ENCODE peak calls at places on chromosomes 16 and 17, in six cellular contexts. T, M, Q, K, V and I are unnamed samples.

GRCh38 chr16:67398546-67399217 is 5.4 kb upstream of the TPPP3 start:
- DNase-seq in K (no peak), Q (no peak), T (no peak), V (no peak), M (no peak), I (no peak)

GRCh38 chr17:19727466-19728113 is 11.2 kb upstream of the SLC47A2 start:
- DNase-seq in V (peak), M (peak), T (peak), K (peak), Q (peak), I (no peak)

GRCh38 chr16:997440-998051 is 16.0 kb downstream of the SOX8 start:
- DNase-seq in Q (peak), V (peak), K (peak), M (no peak), T (no peak), I (no peak)

GRCh38 chr17:81508639-81509047 is 4.0 kb downstream of the ACTG1 start:
- DNase-seq in Q (peak), T (no peak), K (no peak), M (no peak), V (peak), I (no peak)

GRCh38 chr17:80277751-80278671 is 17.4 kb downstream of the RNF213 start:
- DNase-seq in T (peak), M (no peak), Q (no peak), V (no peak), K (no peak), I (no peak)

GRCh38 chr16:54411555-54411954 is 125.0 kb upstream of the IRX3 start:
- DNase-seq in K (peak), M (no peak), T (no peak), Q (no peak), V (peak), I (no peak)

GRCh38 chr17:72175263-72175662 is 54.4 kb downstream of the SOX9 start:
- DNase-seq in T (no peak), M (no peak), V (no peak), K (no peak), Q (no peak), I (no peak)

GRCh38 chr17:50561796-50562195 is 1.3 kb downstream of the CACNA1G start:
- DNase-seq in K (no peak), M (no peak), Q (no peak), T (no peak), V (no peak), I (no peak)

GRCh38 chr16:57273359-57273758 is 11.1 kb downstream of the PLLP start:
- DNase-seq in T (no peak), Q (no peak), V (no peak), M (no peak), K (no peak), I (no peak)

GRCh38 chr17:78355045-78355641 is 4.7 kb downstream of the SOCS3 start:
- DNase-seq in K (no peak), V (no peak), Q (no peak), T (no peak), M (no peak), I (no peak)

GRCh38 chr16:30948087-30948955 is 547 bp upstream of the ORAI3 start:
- DNase-seq in M (peak), V (peak), K (peak), Q (peak), T (peak), I (peak)

GRCh38 chr17:41530062-41531048 is 2.2 kb upstream of the KRT19 start:
- DNase-seq in M (peak), Q (peak), V (peak), T (no peak), K (no peak), I (no peak)

GRCh38 chr17:19304209-19304608 is 58.3 kb downstream of the B9D1 start:
- DNase-seq in T (peak), V (peak), M (no peak), K (peak), Q (peak), I (peak)

GRCh38 chr17:78428025-78428575 is 49.7 kb downstream of the PGS1 start:
- DNase-seq in K (no peak), V (peak), T (no peak), Q (no peak), M (no peak), I (no peak)

DNA sequence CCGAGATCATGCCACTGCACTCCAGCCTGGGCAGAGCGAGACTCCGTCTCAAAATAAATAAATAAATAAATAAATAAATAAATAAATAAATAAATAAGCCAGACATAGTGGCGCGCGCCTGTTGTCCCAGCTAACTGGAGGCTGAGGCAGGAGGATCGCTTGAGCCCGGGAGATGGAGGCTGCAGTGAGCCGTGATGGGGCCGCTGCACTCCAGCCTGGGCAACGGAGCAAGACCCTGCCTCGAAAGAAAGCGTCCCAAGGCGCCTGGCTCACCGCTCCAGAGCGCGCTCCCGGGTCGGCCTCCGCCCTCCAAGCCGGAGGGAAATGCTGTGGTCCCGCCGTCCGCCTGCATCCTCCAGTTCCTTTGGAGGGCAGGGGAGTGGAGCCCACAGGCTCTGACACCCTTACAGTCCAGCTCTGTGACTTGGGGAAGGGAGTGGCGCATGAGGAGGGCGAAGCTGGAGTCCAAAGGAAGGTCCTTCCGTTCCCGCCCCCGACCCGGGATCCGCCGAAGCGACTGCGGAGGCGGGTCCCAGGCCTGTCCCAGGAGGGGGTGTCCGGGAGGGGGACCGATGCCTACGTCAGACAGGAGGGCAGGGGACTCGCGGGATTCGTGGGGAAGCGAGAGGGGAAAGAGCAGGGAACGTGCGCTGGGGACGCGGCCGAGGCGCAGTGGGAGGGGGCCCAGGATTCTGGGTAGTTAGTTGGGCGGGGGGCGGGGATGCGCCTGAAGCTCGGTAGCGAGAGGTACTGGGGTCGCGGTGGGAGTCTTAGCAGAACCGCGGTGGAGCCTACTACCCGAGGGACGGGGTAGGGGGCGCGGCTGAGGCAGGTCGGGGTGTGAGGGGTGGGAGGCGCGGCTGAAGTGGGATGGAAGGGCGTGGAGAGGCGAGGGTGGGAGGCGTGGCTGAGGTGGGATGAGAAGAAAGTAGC is 8.4 kb upstream of the TRPV2 start:
- DNase-seq in V (peak), T (no peak), Q (peak), M (no peak), K (peak), I (peak)
- H3K4me3 ChIP-seq in V (peak), T (peak), Q (peak), M (peak), K (peak), I (peak)

DNA sequence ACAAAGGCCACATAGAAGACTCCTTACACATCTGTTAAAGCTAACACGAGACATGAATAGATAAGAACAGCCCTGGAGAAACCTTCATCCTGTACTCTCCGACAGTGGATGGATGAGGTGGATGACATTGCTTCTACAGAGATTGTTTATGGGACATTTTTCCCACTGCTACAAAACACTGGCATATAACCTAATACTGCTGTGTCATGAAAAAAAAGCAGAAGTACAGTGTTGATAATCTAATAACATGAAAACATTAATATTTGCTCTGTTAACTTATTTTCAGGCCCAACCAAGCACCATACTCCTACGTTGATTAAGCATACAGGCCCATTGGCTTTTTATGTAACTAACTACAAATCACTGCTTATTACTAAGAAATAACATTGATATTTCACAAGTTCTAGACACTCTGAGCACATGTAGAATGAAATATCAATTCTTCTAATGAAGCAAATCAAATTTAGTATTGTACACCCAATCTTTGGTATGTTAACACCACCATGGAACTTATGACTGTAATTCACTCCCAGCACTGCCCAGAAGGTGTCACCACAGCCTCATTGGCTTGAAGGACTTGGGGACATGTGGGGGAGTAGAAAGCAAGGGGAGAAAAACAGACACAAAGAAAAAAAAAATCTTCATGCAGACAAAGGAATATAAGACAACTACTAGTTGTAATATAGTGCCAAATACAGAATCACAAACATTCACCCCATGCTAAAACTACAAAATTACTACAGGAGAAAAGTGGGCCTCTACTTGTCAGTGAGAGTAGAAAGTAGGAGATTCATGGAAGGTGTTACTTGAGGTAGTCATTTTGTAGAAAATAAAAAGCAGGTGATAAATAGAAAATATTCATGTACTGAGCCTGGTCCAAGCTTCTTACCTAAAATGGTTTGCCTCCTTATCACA is 330.0 kb upstream of the PMFBP1 start:
- DNase-seq in M (peak), V (peak), T (peak), K (peak), Q (peak), I (no peak)
- TF ChIP-seq CTCF in M (peak), V (peak), T (peak), K (peak), Q (peak), I (peak)

DNA sequence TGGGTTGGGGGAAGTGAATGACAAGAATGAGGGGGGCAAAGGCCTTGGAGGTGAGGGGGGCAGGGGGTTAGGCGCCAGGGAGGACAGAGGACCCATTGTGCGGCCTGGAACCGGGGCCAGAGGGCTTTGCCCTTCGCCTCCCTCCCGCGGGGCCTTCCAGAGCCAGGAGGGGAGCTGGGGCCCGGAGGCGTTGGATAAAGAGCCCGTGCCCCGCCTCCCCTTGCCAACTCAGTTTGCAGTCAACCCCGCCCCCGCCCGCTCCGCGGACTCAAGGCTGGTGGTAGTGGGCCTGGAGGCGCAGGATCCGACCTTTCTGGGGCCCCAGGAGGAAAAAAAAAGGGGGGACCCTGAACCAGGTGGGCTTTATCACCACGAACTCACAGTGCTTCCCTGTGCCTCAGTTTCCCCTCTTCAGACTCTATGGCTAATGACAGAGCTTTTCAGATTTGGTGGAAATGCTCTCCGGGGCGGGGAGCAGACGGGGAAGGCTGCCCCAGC is 2.1 kb upstream of the SPHK1 start:
- DNase-seq in T (no peak), K (no peak), V (peak), Q (peak), M (no peak), I (peak)
- H3K4me3 ChIP-seq in T (peak), K (peak), V (peak), Q (peak), M (peak), I (peak)

GRCh38 chr17:49191407-49191916 is 18.9 kb downstream of the GNGT2 start:
- DNase-seq in K (no peak), M (no peak), V (no peak), T (no peak), Q (no peak), I (no peak)

GRCh38 chr17:49194297-49194607 is 16.1 kb downstream of the GNGT2 start:
- DNase-seq in V (no peak), Q (no peak), T (no peak), K (no peak), M (no peak), I (no peak)

GRCh38 chr17:49190932-49191331 is 19.4 kb downstream of the GNGT2 start:
- DNase-seq in T (no peak), Q (no peak), M (no peak), K (no peak), V (no peak), I (no peak)

GRCh38 chr17:49193513-49194296 is 16.7 kb downstream of the GNGT2 start:
- DNase-seq in T (peak), M (no peak), K (no peak), Q (peak), V (peak), I (peak)

GRCh38 chr17:49191917-49192741 is 18.2 kb downstream of the GNGT2 start:
- DNase-seq in M (peak), Q (peak), T (peak), K (peak), V (peak), I (peak)
- TF ChIP-seq CTCF in M (peak), Q (peak), T (peak), K (peak), V (peak), I (peak)

DNA sequence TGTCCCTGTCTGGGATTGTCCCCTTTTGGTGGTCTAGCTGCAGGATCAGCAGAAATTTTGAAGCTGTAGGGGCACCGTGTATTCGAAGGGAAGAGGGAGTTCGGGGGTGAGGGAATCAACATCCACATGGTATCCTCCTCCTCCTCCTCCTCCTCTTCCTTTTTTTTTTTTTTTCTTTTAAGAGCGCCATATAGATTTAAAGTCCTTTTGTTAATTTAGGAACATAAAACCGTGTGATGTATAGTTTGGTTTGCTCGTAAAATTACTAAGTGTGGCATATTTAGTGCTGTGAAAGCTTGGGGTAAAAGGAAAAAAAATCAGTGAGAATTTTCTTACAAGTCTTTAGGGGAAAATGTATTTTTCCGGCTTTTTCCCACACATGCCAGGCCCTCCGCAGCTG is 50.1 kb upstream of the GSE1 start:
- DNase-seq in K (no peak), T (no peak), V (no peak), Q (no peak), M (no peak), I (no peak)
- H3K4me3 ChIP-seq in K (no peak), T (no peak), V (no peak), Q (no peak), M (no peak), I (no peak)

GRCh38 chr16:6684076-6684673 is 648.5 kb upstream of the RBFOX1 start:
- DNase-seq in T (peak), V (no peak), K (no peak), M (no peak), Q (peak), I (no peak)
- TF ChIP-seq CTCF in T (peak), V (peak), K (peak), M (no peak), Q (peak), I (no peak)